ENCODE peak calls at places on chromosomes 2 and 18, in nine cellular contexts. One of them, this sample, is unnamed.
A peak's percentile ranks its signal among the peaks of the same experiment; 100 is the strongest.

GRCh38 chr18:10875836-10876235 is 273.5 kb downstream of the PIEZO2 start:
- ATAC-seq in activated CD4-positive, CD25-positive, alpha-beta regulatory T cell treated with anti-CD3 and anti-CD28 coated beads, Interleukin-2, amount 50 U/mL, for 24 hours: no peak
- ATAC-seq in lower lobe of right lung: no peak
- ATAC-seq in pancreas: no peak
- ATAC-seq in foreskin keratinocyte: no peak
- ATAC-seq in mucosa of descending colon: no peak
- ATAC-seq in stimulated activated naive CD8-positive, alpha-beta T cell treated with anti-CD3 and anti-CD28 coated beads, Interleukin-15, Interleukin-2, amounts not matched to agents 100 U/mL and 50 U/mL, for 24 hours: no peak
- ATAC-seq in right cardiac atrium: no peak
- ATAC-seq in HCT116: no peak
- ATAC-seq in this sample: no peak

GRCh38 chr2:14803994-14804393 is 171.5 kb downstream of the LRATD1 start:
- ATAC-seq in activated CD4-positive, CD25-positive, alpha-beta regulatory T cell treated with anti-CD3 and anti-CD28 coated beads, Interleukin-2, amount 50 U/mL, for 24 hours: no peak
- ATAC-seq in lower lobe of right lung: no peak
- ATAC-seq in pancreas: no peak
- ATAC-seq in foreskin keratinocyte: no peak
- ATAC-seq in mucosa of descending colon: no peak
- ATAC-seq in stimulated activated naive CD8-positive, alpha-beta T cell treated with anti-CD3 and anti-CD28 coated beads, Interleukin-15, Interleukin-2, amounts not matched to agents 100 U/mL and 50 U/mL, for 24 hours: no peak
- ATAC-seq in right cardiac atrium: no peak
- ATAC-seq in HCT116: no peak
- ATAC-seq in this sample: no peak

GRCh38 chr2:42421157-42421485 is 60.1 kb upstream of the COX7A2L start:
- ATAC-seq in activated CD4-positive, CD25-positive, alpha-beta regulatory T cell treated with anti-CD3 and anti-CD28 coated beads, Interleukin-2, amount 50 U/mL, for 24 hours: no peak
- ATAC-seq in lower lobe of right lung: no peak
- ATAC-seq in pancreas: no peak
- ATAC-seq in foreskin keratinocyte: peak; percentile 18
- ATAC-seq in mucosa of descending colon: no peak
- ATAC-seq in stimulated activated naive CD8-positive, alpha-beta T cell treated with anti-CD3 and anti-CD28 coated beads, Interleukin-15, Interleukin-2, amounts not matched to agents 100 U/mL and 50 U/mL, for 24 hours: no peak
- ATAC-seq in right cardiac atrium: no peak
- ATAC-seq in HCT116: peak; percentile 54
- ATAC-seq in this sample: no peak

GRCh38 chr2:144834954-144835633 is 315.2 kb upstream of the ZEB2 start:
- ATAC-seq in activated CD4-positive, CD25-positive, alpha-beta regulatory T cell treated with anti-CD3 and anti-CD28 coated beads, Interleukin-2, amount 50 U/mL, for 24 hours: no peak
- ATAC-seq in lower lobe of right lung: no peak
- ATAC-seq in pancreas: peak; percentile 41
- ATAC-seq in foreskin keratinocyte: peak; percentile 11
- ATAC-seq in mucosa of descending colon: no peak
- ATAC-seq in stimulated activated naive CD8-positive, alpha-beta T cell treated with anti-CD3 and anti-CD28 coated beads, Interleukin-15, Interleukin-2, amounts not matched to agents 100 U/mL and 50 U/mL, for 24 hours: no peak
- ATAC-seq in right cardiac atrium: peak; percentile 36
- ATAC-seq in HCT116: peak; percentile 50
- ATAC-seq in this sample: no peak

GRCh38 chr2:165959371-165959770 is 5.8 kb upstream of the TTC21B start:
- ATAC-seq in activated CD4-positive, CD25-positive, alpha-beta regulatory T cell treated with anti-CD3 and anti-CD28 coated beads, Interleukin-2, amount 50 U/mL, for 24 hours: no peak
- ATAC-seq in lower lobe of right lung: no peak
- ATAC-seq in pancreas: no peak
- ATAC-seq in foreskin keratinocyte: no peak
- ATAC-seq in mucosa of descending colon: no peak
- ATAC-seq in stimulated activated naive CD8-positive, alpha-beta T cell treated with anti-CD3 and anti-CD28 coated beads, Interleukin-15, Interleukin-2, amounts not matched to agents 100 U/mL and 50 U/mL, for 24 hours: no peak
- ATAC-seq in right cardiac atrium: no peak
- ATAC-seq in HCT116: no peak
- ATAC-seq in this sample: no peak

GRCh38 chr2:231348173-231348572 is 47.3 kb upstream of the B3GNT7 start:
- ATAC-seq in activated CD4-positive, CD25-positive, alpha-beta regulatory T cell treated with anti-CD3 and anti-CD28 coated beads, Interleukin-2, amount 50 U/mL, for 24 hours: no peak
- ATAC-seq in lower lobe of right lung: peak; percentile 88
- ATAC-seq in pancreas: no peak
- ATAC-seq in foreskin keratinocyte: no peak
- ATAC-seq in mucosa of descending colon: peak; percentile 23
- ATAC-seq in stimulated activated naive CD8-positive, alpha-beta T cell treated with anti-CD3 and anti-CD28 coated beads, Interleukin-15, Interleukin-2, amounts not matched to agents 100 U/mL and 50 U/mL, for 24 hours: no peak
- ATAC-seq in right cardiac atrium: peak; percentile 11
- ATAC-seq in HCT116: no peak
- ATAC-seq in this sample: no peak

GRCh38 chr2:217941339-217941738 is 61.5 kb downstream of the TNS1 start:
- ATAC-seq in activated CD4-positive, CD25-positive, alpha-beta regulatory T cell treated with anti-CD3 and anti-CD28 coated beads, Interleukin-2, amount 50 U/mL, for 24 hours: no peak
- ATAC-seq in lower lobe of right lung: no peak
- ATAC-seq in pancreas: no peak
- ATAC-seq in foreskin keratinocyte: no peak
- ATAC-seq in mucosa of descending colon: no peak
- ATAC-seq in stimulated activated naive CD8-positive, alpha-beta T cell treated with anti-CD3 and anti-CD28 coated beads, Interleukin-15, Interleukin-2, amounts not matched to agents 100 U/mL and 50 U/mL, for 24 hours: no peak
- ATAC-seq in right cardiac atrium: no peak
- ATAC-seq in HCT116: no peak
- ATAC-seq in this sample: no peak

GRCh38 chr2:53130441-53130943 is 637.1 kb upstream of the CHAC2 start:
- ATAC-seq in activated CD4-positive, CD25-positive, alpha-beta regulatory T cell treated with anti-CD3 and anti-CD28 coated beads, Interleukin-2, amount 50 U/mL, for 24 hours: peak; percentile 33
- ATAC-seq in lower lobe of right lung: no peak
- ATAC-seq in pancreas: no peak
- ATAC-seq in foreskin keratinocyte: peak; percentile 82
- ATAC-seq in mucosa of descending colon: no peak
- ATAC-seq in stimulated activated naive CD8-positive, alpha-beta T cell treated with anti-CD3 and anti-CD28 coated beads, Interleukin-15, Interleukin-2, amounts not matched to agents 100 U/mL and 50 U/mL, for 24 hours: no peak
- ATAC-seq in right cardiac atrium: peak; percentile 76
- ATAC-seq in HCT116: no peak
- ATAC-seq in this sample: no peak

GRCh38 chr18:50853863-50854271 is 25.1 kb upstream of the ME2 start:
- ATAC-seq in activated CD4-positive, CD25-positive, alpha-beta regulatory T cell treated with anti-CD3 and anti-CD28 coated beads, Interleukin-2, amount 50 U/mL, for 24 hours: no peak
- ATAC-seq in lower lobe of right lung: peak; percentile 78
- ATAC-seq in pancreas: peak; percentile 78
- ATAC-seq in foreskin keratinocyte: peak; percentile 84
- ATAC-seq in mucosa of descending colon: peak; percentile 91
- ATAC-seq in stimulated activated naive CD8-positive, alpha-beta T cell treated with anti-CD3 and anti-CD28 coated beads, Interleukin-15, Interleukin-2, amounts not matched to agents 100 U/mL and 50 U/mL, for 24 hours: no peak
- ATAC-seq in right cardiac atrium: peak; percentile 69
- ATAC-seq in HCT116: peak; percentile 55
- ATAC-seq in this sample: peak; percentile 68

GRCh38 chr18:13186687-13187086 is 31.9 kb upstream of the LDLRAD4 start:
- ATAC-seq in activated CD4-positive, CD25-positive, alpha-beta regulatory T cell treated with anti-CD3 and anti-CD28 coated beads, Interleukin-2, amount 50 U/mL, for 24 hours: no peak
- ATAC-seq in lower lobe of right lung: no peak
- ATAC-seq in pancreas: no peak
- ATAC-seq in foreskin keratinocyte: no peak
- ATAC-seq in mucosa of descending colon: no peak
- ATAC-seq in stimulated activated naive CD8-positive, alpha-beta T cell treated with anti-CD3 and anti-CD28 coated beads, Interleukin-15, Interleukin-2, amounts not matched to agents 100 U/mL and 50 U/mL, for 24 hours: no peak
- ATAC-seq in right cardiac atrium: no peak
- ATAC-seq in HCT116: no peak
- ATAC-seq in this sample: no peak

GRCh38 chr2:168244318-168244717 is 3.1 kb downstream of the STK39 start:
- ATAC-seq in activated CD4-positive, CD25-positive, alpha-beta regulatory T cell treated with anti-CD3 and anti-CD28 coated beads, Interleukin-2, amount 50 U/mL, for 24 hours: peak; percentile 61
- ATAC-seq in lower lobe of right lung: no peak
- ATAC-seq in pancreas: peak; percentile 38
- ATAC-seq in foreskin keratinocyte: peak; percentile 42
- ATAC-seq in mucosa of descending colon: peak; percentile 45
- ATAC-seq in stimulated activated naive CD8-positive, alpha-beta T cell treated with anti-CD3 and anti-CD28 coated beads, Interleukin-15, Interleukin-2, amounts not matched to agents 100 U/mL and 50 U/mL, for 24 hours: peak; percentile 24
- ATAC-seq in right cardiac atrium: no peak
- ATAC-seq in HCT116: no peak
- ATAC-seq in this sample: no peak

GRCh38 chr18:57784034-57784815 is 18.9 kb downstream of the ATP8B1 start:
- ATAC-seq in activated CD4-positive, CD25-positive, alpha-beta regulatory T cell treated with anti-CD3 and anti-CD28 coated beads, Interleukin-2, amount 50 U/mL, for 24 hours: no peak
- ATAC-seq in lower lobe of right lung: peak; percentile 22
- ATAC-seq in pancreas: no peak
- ATAC-seq in foreskin keratinocyte: peak; percentile 64
- ATAC-seq in mucosa of descending colon: no peak
- ATAC-seq in stimulated activated naive CD8-positive, alpha-beta T cell treated with anti-CD3 and anti-CD28 coated beads, Interleukin-15, Interleukin-2, amounts not matched to agents 100 U/mL and 50 U/mL, for 24 hours: peak; percentile 46
- ATAC-seq in right cardiac atrium: peak; percentile 70
- ATAC-seq in HCT116: no peak
- ATAC-seq in this sample: no peak